ENCODE peak calls at places on chromosomes 4 and X, in four cellular contexts. One of them, this sample, is unnamed.
A peak's percentile ranks its signal among the peaks of the same experiment; 100 is the strongest.

GRCh38 chrX:104254442-104255115 is at the start of gene ESX1:
- DNase-seq in astrocyte of the spinal cord: no peak
- DNase-seq in H9: peak; percentile 48
- DNase-seq in mesothelial cell of epicardium: no peak
- DNase-seq in this sample: no peak

GRCh38 chr4:185710487-185710995 is 101.5 kb downstream of the SORBS2 start:
- DNase-seq in astrocyte of the spinal cord: peak; percentile 47
- DNase-seq in H9: no peak
- DNase-seq in mesothelial cell of epicardium: no peak
- DNase-seq in this sample: no peak

GRCh38 chr4:2259036-2259540 is 2.8 kb downstream of the MXD4 start:
- DNase-seq in astrocyte of the spinal cord: no peak
- DNase-seq in H9: no peak
- DNase-seq in mesothelial cell of epicardium: peak; percentile 17
- DNase-seq in this sample: peak; percentile 1

GRCh38 chrX:136767104-136767941 is 13.4 kb downstream of the ARHGEF6 start:
- DNase-seq in astrocyte of the spinal cord: peak; percentile 54
- DNase-seq in H9: peak; percentile 66
- DNase-seq in mesothelial cell of epicardium: peak; percentile 22
- DNase-seq in this sample: no peak

GRCh38 chr4:44583393-44583792 is 68.0 kb downstream of the YIPF7 start:
- DNase-seq in astrocyte of the spinal cord: no peak
- DNase-seq in H9: peak; percentile 29
- DNase-seq in mesothelial cell of epicardium: no peak
- DNase-seq in this sample: no peak

GRCh38 chr4:185656467-185656890 is 121.2 kb upstream of the PDLIM3 start:
- DNase-seq in astrocyte of the spinal cord: peak; percentile 75
- DNase-seq in H9: peak; percentile 55
- DNase-seq in mesothelial cell of epicardium: no peak
- DNase-seq in this sample: no peak

GRCh38 chrX:41502004-41502403 is 54.9 kb downstream of the NYX start:
- DNase-seq in astrocyte of the spinal cord: no peak
- DNase-seq in H9: no peak
- DNase-seq in mesothelial cell of epicardium: no peak
- DNase-seq in this sample: no peak

GRCh38 chrX:99820197-99820596 is 589.9 kb downstream of the PCDH19 start:
- DNase-seq in astrocyte of the spinal cord: no peak
- DNase-seq in H9: no peak
- DNase-seq in mesothelial cell of epicardium: no peak
- DNase-seq in this sample: no peak

GRCh38 chr4:77236806-77237205 is 79.8 kb downstream of the CCNG2 start:
- DNase-seq in astrocyte of the spinal cord: no peak
- DNase-seq in H9: no peak
- DNase-seq in mesothelial cell of epicardium: no peak
- DNase-seq in this sample: no peak
- TF ChIP-seq CTCF in astrocyte of the spinal cord: no peak
- TF ChIP-seq CTCF in H9: no peak
- TF ChIP-seq CTCF in mesothelial cell of epicardium: no peak
- TF ChIP-seq CTCF in this sample: no peak

GRCh38 chrX:98380106-98380505 is 1496.4 kb downstream of the RPA4 start:
- DNase-seq in astrocyte of the spinal cord: no peak
- DNase-seq in H9: peak; percentile 87
- DNase-seq in mesothelial cell of epicardium: no peak
- DNase-seq in this sample: no peak
- TF ChIP-seq CTCF in astrocyte of the spinal cord: no peak
- TF ChIP-seq CTCF in H9: peak; percentile 67
- TF ChIP-seq CTCF in mesothelial cell of epicardium: no peak
- TF ChIP-seq CTCF in this sample: no peak

GRCh38 chr4:94127707-94128328 is 79.8 kb upstream of the SMARCAD1 start:
- DNase-seq in astrocyte of the spinal cord: peak; percentile 55
- DNase-seq in H9: no peak
- DNase-seq in mesothelial cell of epicardium: no peak
- DNase-seq in this sample: no peak

GRCh38 chr4:94131212-94131611 is 76.5 kb upstream of the SMARCAD1 start:
- DNase-seq in astrocyte of the spinal cord: no peak
- DNase-seq in H9: no peak
- DNase-seq in mesothelial cell of epicardium: no peak
- DNase-seq in this sample: no peak

DNA sequence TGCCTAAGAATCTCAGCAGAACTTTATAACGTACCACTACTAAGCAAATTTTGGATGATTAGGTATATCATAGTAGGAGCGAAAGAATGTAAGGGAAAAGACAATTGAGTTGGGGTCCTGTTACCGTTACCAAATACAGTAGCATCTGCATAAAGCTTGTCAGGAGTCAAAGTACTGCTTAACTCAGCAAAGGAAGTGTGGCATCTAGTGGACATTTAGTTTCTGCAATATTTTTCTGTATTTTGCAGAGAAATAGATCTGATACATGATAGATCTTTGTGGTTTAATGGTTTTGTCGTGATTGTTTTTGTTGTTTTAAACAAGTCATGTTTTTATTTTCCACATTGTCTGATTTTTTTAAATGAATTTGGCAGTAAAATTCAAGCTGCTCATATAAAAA is 81.0 kb upstream of the SMARCAD1 start:
- DNase-seq in astrocyte of the spinal cord: peak; percentile 21
- DNase-seq in H9: no peak
- DNase-seq in mesothelial cell of epicardium: no peak
- DNase-seq in this sample: no peak
- TF ChIP-seq CTCF in astrocyte of the spinal cord: peak; percentile 37
- TF ChIP-seq CTCF in H9: peak; percentile 64
- TF ChIP-seq CTCF in mesothelial cell of epicardium: no peak
- TF ChIP-seq CTCF in this sample: no peak

GRCh38 chr4:101076032-101076431 is 271.3 kb downstream of the PPP3CA start:
- DNase-seq in astrocyte of the spinal cord: no peak
- DNase-seq in H9: no peak
- DNase-seq in mesothelial cell of epicardium: no peak
- DNase-seq in this sample: no peak

GRCh38 chr4:101081166-101081565 is 266.2 kb downstream of the PPP3CA start:
- DNase-seq in astrocyte of the spinal cord: no peak
- DNase-seq in H9: no peak
- DNase-seq in mesothelial cell of epicardium: no peak
- DNase-seq in this sample: no peak

GRCh38 chr4:101081695-101082369 is 265.5 kb downstream of the PPP3CA start:
- DNase-seq in astrocyte of the spinal cord: no peak
- DNase-seq in H9: no peak
- DNase-seq in mesothelial cell of epicardium: no peak
- DNase-seq in this sample: no peak

GRCh38 chr4:101075536-101075935 is 271.8 kb downstream of the PPP3CA start:
- DNase-seq in astrocyte of the spinal cord: no peak
- DNase-seq in H9: no peak
- DNase-seq in mesothelial cell of epicardium: no peak
- DNase-seq in this sample: no peak

DNA sequence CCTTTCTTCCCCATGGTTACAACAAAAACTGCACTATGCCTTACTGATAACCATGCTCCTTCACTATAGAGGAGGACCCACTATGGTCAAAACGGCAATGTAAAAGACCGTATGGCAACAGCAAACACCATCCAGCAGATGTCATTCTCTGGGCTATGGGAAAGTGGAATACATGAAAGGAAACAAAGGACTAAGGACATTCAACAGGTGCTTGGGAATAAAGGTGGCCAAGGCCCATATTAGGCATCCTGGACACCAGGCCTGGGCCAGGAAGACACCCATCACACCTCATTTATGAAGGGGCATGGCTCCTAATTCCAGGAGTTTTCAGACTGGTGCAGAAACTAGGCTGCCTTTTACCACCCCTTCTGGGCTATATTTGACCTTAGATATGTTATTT is 268.4 kb downstream of the PPP3CA start:
- DNase-seq in astrocyte of the spinal cord: no peak
- DNase-seq in H9: no peak
- DNase-seq in mesothelial cell of epicardium: no peak
- DNase-seq in this sample: no peak
- TF ChIP-seq CTCF in astrocyte of the spinal cord: no peak
- TF ChIP-seq CTCF in H9: no peak
- TF ChIP-seq CTCF in mesothelial cell of epicardium: no peak
- TF ChIP-seq CTCF in this sample: no peak

GRCh38 chr4:128159967-128160366 is 98.9 kb downstream of the LARP1B start:
- DNase-seq in astrocyte of the spinal cord: peak; percentile 61
- DNase-seq in H9: no peak
- DNase-seq in mesothelial cell of epicardium: no peak
- DNase-seq in this sample: no peak
- TF ChIP-seq CTCF in astrocyte of the spinal cord: no peak
- TF ChIP-seq CTCF in H9: no peak
- TF ChIP-seq CTCF in mesothelial cell of epicardium: no peak
- TF ChIP-seq CTCF in this sample: no peak

GRCh38 chr4:178356725-178357124 is 914.5 kb upstream of the AGA start:
- DNase-seq in astrocyte of the spinal cord: no peak
- DNase-seq in H9: peak; percentile 30
- DNase-seq in mesothelial cell of epicardium: no peak
- DNase-seq in this sample: no peak
- TF ChIP-seq CTCF in astrocyte of the spinal cord: no peak
- TF ChIP-seq CTCF in H9: peak; percentile 45
- TF ChIP-seq CTCF in mesothelial cell of epicardium: no peak
- TF ChIP-seq CTCF in this sample: no peak